ENCODE peak calls at places on chromosomes 1 and 21, in four cellular contexts. T, W, A and Q are unnamed samples.

GRCh38 chr1:245155186-245156040 is 628 bp downstream of the KIF26B start:
- DNase-seq in T (peak; percentile 43), W (peak; percentile 34), A (no peak), Q (peak; percentile 29)

GRCh38 chr1:3242408-3243270 is 173.6 kb downstream of the PRDM16 start:
- DNase-seq in T (no peak), W (no peak), A (no peak), Q (no peak)

GRCh38 chr1:84884671-84885389 is 8.2 kb downstream of the LPAR3 start:
- DNase-seq in T (no peak), W (peak; percentile 47), A (no peak), Q (no peak)

GRCh38 chr1:70468180-70468579 is 57.1 kb downstream of the CTH start:
- DNase-seq in T (no peak), W (no peak), A (no peak), Q (no peak)

GRCh38 chr1:117135329-117135728 is 13.8 kb upstream of the TRIM45 start:
- DNase-seq in T (no peak), W (no peak), A (no peak), Q (no peak)

GRCh38 chr1:41356752-41357151 is 4.5 kb upstream of the FOXO6 start:
- DNase-seq in T (no peak), W (no peak), A (no peak), Q (no peak)

GRCh38 chr1:198184516-198184915 is 27.7 kb downstream of the NEK7 start:
- DNase-seq in T (no peak), W (no peak), A (no peak), Q (no peak)

GRCh38 chr1:160755864-160756616 is 17.0 kb downstream of the SLAMF7 start:
- DNase-seq in T (no peak), W (no peak), A (no peak), Q (no peak)

GRCh38 chr1:59288046-59288445 is 8.8 kb upstream of the FGGY start:
- DNase-seq in T (no peak), W (no peak), A (no peak), Q (no peak)

GRCh38 chr1:39268906-39269305 is 64.4 kb downstream of the MACF1 start:
- DNase-seq in T (peak; percentile 42), W (no peak), A (no peak), Q (peak; percentile 73)

GRCh38 chr1:182163821-182164223 is 102.3 kb upstream of the ZNF648 start:
- DNase-seq in T (no peak), W (no peak), A (no peak), Q (no peak)

GRCh38 chr1:185559684-185560310 is 174.4 kb upstream of the HMCN1 start:
- DNase-seq in T (peak; percentile 58), W (peak; percentile 60), A (peak; percentile 30), Q (peak; percentile 65)

GRCh38 chr1:6962390-6962955 is 177.2 kb downstream of the CAMTA1 start:
- DNase-seq in T (peak; percentile 99), W (no peak), A (peak; percentile 12), Q (no peak)

GRCh38 chr21:45592208-45592619 is 50.0 kb upstream of the SLC19A1 start:
- DNase-seq in T (peak; percentile 4), W (no peak), A (peak; percentile 64), Q (no peak)

GRCh38 chr1:207747627-207748492 is 4.0 kb upstream of the CD46 start:
- DNase-seq in T (peak; percentile 23), W (no peak), A (no peak), Q (no peak)

GRCh38 chr1:110879758-110880606 is 7.0 kb downstream of the CD53 start:
- DNase-seq in T (no peak), W (no peak), A (peak; percentile 26), Q (peak; percentile 50)

GRCh38 chr1:43058545-43059360 is 100.1 kb upstream of the SLC2A1 start:
- DNase-seq in T (peak; percentile 31), W (peak; percentile 81), A (no peak), Q (peak; percentile 54)

GRCh38 chr1:151542710-151543129 is 2.6 kb downstream of the TUFT1 start:
- DNase-seq in T (no peak), W (peak; percentile 97), A (no peak), Q (peak; percentile 45)

GRCh38 chr1:171431994-171432393 is 53.3 kb upstream of the PRRC2C start:
- DNase-seq in T (no peak), W (no peak), A (no peak), Q (no peak)

GRCh38 chr1:156123356-156124196 is 9.1 kb downstream of the LMNA start:
- DNase-seq in T (peak; percentile 68), W (peak; percentile 98), A (peak; percentile 67), Q (peak; percentile 98)

GRCh38 chr1:201019321-201019977 is 4.1 kb downstream of the KIF21B start:
- DNase-seq in T (no peak), W (peak; percentile 69), A (peak; percentile 85), Q (peak; percentile 25)

GRCh38 chr1:239982762-239983161 is 108.9 kb upstream of the FMN2 start:
- DNase-seq in T (no peak), W (no peak), A (no peak), Q (no peak)

GRCh38 chr1:188599313-188599712 is 1770.6 kb downstream of the PLA2G4A start:
- DNase-seq in T (no peak), W (no peak), A (no peak), Q (no peak)

GRCh38 chr1:215899901-215900300 is 332.8 kb downstream of the KCTD3 start:
- DNase-seq in T (no peak), W (no peak), A (no peak), Q (no peak)

GRCh38 chr1:110440877-110441276 is 10.1 kb upstream of the PROK1 start:
- DNase-seq in T (no peak), W (peak; percentile 68), A (no peak), Q (no peak)

GRCh38 chr1:49060766-49061165 is 284.1 kb upstream of the BEND5 start:
- DNase-seq in T (no peak), W (peak; percentile 9), A (no peak), Q (no peak)

GRCh38 chr1:236507022-236507700 is 16.6 kb upstream of the LGALS8 start:
- DNase-seq in T (no peak), W (peak; percentile 40), A (no peak), Q (no peak)

GRCh38 chr1:10941891-10942541 is 70.4 kb upstream of the TARDBP start:
- DNase-seq in T (peak; percentile 86), W (peak; percentile 37), A (peak; percentile 64), Q (no peak)

GRCh38 chr1:11967028-11967547 is 13.2 kb upstream of the MFN2 start:
- DNase-seq in T (peak; percentile 78), W (peak; percentile 29), A (no peak), Q (peak; percentile 48)

GRCh38 chr21:26686705-26687104 is 113.6 kb upstream of the CYYR1 start:
- DNase-seq in T (no peak), W (no peak), A (no peak), Q (no peak)

GRCh38 chr21:37769656-37770055 is 146.6 kb downstream of the KCNJ6 start:
- DNase-seq in T (no peak), W (no peak), A (no peak), Q (no peak)

GRCh38 chr1:232472485-232473041 is 157.4 kb downstream of the SIPA1L2 start:
- DNase-seq in T (no peak), W (peak; percentile 72), A (no peak), Q (no peak)

GRCh38 chr1:24507423-24507804 is 4.8 kb downstream of the RCAN3 start:
- DNase-seq in T (no peak), W (no peak), A (peak; percentile 44), Q (no peak)